ENCODE peak calls at places on chromosomes 12 and 14, in seven cellular contexts. One of them, this sample, is unnamed.

GRCh38 chr14:27995688-27996087 is 770.9 kb upstream of the FOXG1 start:
- DNase-seq in H1: no peak
- DNase-seq in lower lobe of right lung: no peak
- DNase-seq in astrocyte of the spinal cord: no peak
- DNase-seq in HFF-Myc: no peak
- DNase-seq in endodermal cell: no peak
- DNase-seq in choroid plexus epithelial cell: no peak
- DNase-seq in this sample: no peak

GRCh38 chr14:70905316-70905715 is 1.9 kb upstream of the PCNX1 start:
- DNase-seq in lower lobe of right lung: no peak
- DNase-seq in H1: no peak
- DNase-seq in choroid plexus epithelial cell: no peak
- DNase-seq in HFF-Myc: no peak
- DNase-seq in endodermal cell: no peak
- DNase-seq in astrocyte of the spinal cord: no peak
- DNase-seq in this sample: no peak

GRCh38 chr14:51534623-51535022 is 117.1 kb upstream of the FRMD6 start:
- DNase-seq in choroid plexus epithelial cell: peak
- DNase-seq in lower lobe of right lung: no peak
- DNase-seq in astrocyte of the spinal cord: no peak
- DNase-seq in HFF-Myc: no peak
- DNase-seq in endodermal cell: no peak
- DNase-seq in H1: no peak
- DNase-seq in this sample: no peak

GRCh38 chr12:44317651-44318126 is 481.8 kb downstream of the TMEM117 start:
- DNase-seq in lower lobe of right lung: no peak
- DNase-seq in astrocyte of the spinal cord: peak
- DNase-seq in choroid plexus epithelial cell: peak
- DNase-seq in endodermal cell: peak
- DNase-seq in HFF-Myc: peak
- DNase-seq in H1: no peak
- DNase-seq in this sample: peak

GRCh38 chr14:75315143-75315542 is 36.5 kb downstream of the FOS start:
- DNase-seq in astrocyte of the spinal cord: peak
- DNase-seq in H1: no peak
- DNase-seq in HFF-Myc: no peak
- DNase-seq in choroid plexus epithelial cell: peak
- DNase-seq in lower lobe of right lung: no peak
- DNase-seq in endodermal cell: no peak
- DNase-seq in this sample: no peak

GRCh38 chr12:9647825-9648700 is 21.4 kb upstream of the CLEC2D start:
- DNase-seq in astrocyte of the spinal cord: peak
- DNase-seq in HFF-Myc: no peak
- DNase-seq in endodermal cell: peak
- DNase-seq in H1: peak
- DNase-seq in choroid plexus epithelial cell: peak
- DNase-seq in lower lobe of right lung: peak
- DNase-seq in this sample: peak

GRCh38 chr14:89465894-89466293 is 48.9 kb upstream of the FOXN3 start:
- DNase-seq in astrocyte of the spinal cord: no peak
- DNase-seq in HFF-Myc: no peak
- DNase-seq in H1: no peak
- DNase-seq in lower lobe of right lung: no peak
- DNase-seq in choroid plexus epithelial cell: no peak
- DNase-seq in endodermal cell: no peak
- DNase-seq in this sample: no peak

GRCh38 chr14:53306267-53306721 is 153.2 kb upstream of the DDHD1 start:
- DNase-seq in H1: peak
- DNase-seq in choroid plexus epithelial cell: peak
- DNase-seq in astrocyte of the spinal cord: peak
- DNase-seq in endodermal cell: peak
- DNase-seq in lower lobe of right lung: no peak
- DNase-seq in HFF-Myc: no peak
- DNase-seq in this sample: peak

GRCh38 chr14:105641075-105641937 is 114.9 kb downstream of the TMEM121 start:
- DNase-seq in HFF-Myc: no peak
- DNase-seq in H1: no peak
- DNase-seq in choroid plexus epithelial cell: no peak
- DNase-seq in astrocyte of the spinal cord: no peak
- DNase-seq in lower lobe of right lung: no peak
- DNase-seq in endodermal cell: no peak
- DNase-seq in this sample: no peak

DNA sequence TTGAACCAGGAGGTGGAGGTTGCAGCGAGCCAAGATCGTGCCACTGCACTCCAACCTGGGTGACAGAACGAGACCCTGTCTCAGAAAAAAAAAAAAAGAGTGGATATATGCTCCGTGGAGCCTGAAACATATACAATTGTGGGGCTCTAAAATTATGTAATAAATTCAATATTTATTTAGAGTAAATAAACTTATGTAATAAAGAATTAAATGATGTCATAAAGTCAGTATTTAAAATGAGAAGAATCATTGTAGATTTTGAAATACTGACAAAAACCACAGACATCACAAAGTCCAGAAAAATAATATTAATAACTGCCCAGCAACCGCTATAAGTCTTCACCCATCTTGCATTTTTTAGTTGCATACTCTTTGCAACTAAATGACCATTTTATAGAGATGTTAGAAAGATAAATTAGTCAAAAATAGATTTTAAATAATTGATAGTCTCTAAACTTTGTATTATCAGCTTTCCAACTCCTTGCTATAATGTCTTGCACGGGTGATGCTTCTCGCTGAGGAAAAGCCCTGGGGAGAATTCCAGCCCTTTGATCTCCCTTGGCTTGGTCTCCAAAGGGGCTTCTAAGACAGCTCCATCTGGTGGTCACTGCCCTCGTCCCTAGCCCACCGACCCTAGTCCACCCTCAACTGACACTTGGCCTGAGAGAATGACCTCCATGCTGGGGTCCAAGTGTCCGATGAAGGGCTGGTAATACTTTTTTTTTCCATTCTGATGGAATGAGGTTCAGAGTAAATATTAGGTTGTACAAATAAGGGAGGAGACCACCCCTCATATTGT is 7.9 kb upstream of the TMBIM6 start:
- DNase-seq in HFF-Myc: no peak
- DNase-seq in astrocyte of the spinal cord: no peak
- DNase-seq in choroid plexus epithelial cell: no peak
- DNase-seq in endodermal cell: peak
- DNase-seq in H1: no peak
- DNase-seq in lower lobe of right lung: no peak
- DNase-seq in this sample: no peak
- TF ChIP-seq CTCF in HFF-Myc: no peak
- TF ChIP-seq CTCF in astrocyte of the spinal cord: no peak
- TF ChIP-seq CTCF in choroid plexus epithelial cell: no peak
- TF ChIP-seq CTCF in endodermal cell: peak
- TF ChIP-seq CTCF in H1: peak
- TF ChIP-seq CTCF in lower lobe of right lung: no peak
- TF ChIP-seq CTCF in this sample: no peak

DNA sequence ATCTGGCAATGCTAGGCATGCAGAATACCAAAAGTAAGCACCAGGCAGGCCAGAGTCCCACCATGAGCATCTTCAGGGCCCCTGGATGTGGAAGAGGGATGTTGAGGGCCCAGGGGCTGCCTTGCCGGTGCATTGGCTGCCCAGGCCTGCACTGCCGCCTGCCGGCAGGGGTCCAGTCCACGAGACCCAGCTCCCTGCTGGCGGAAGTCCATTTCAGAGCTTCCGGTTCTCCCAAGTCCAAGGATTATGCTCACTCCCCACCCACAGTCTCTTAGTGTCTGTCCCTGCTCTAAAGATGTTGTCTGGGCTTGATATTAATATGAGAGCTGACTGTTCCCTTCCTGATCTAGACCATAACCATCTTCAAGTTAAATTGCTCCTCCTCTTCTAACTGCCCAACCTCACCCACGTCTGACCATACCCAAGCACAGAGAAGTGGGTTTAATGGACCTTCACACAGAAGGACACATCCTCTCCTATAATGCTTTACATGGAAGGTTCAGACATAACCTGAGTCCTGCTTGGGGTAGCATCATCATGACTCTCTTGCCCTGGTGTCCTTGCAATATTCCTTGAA is 117.4 kb downstream of the DAD1 start:
- DNase-seq in HFF-Myc: no peak
- DNase-seq in lower lobe of right lung: peak
- DNase-seq in choroid plexus epithelial cell: peak
- DNase-seq in H1: peak
- DNase-seq in endodermal cell: peak
- DNase-seq in astrocyte of the spinal cord: peak
- DNase-seq in this sample: no peak
- TF ChIP-seq CTCF in HFF-Myc: peak
- TF ChIP-seq CTCF in lower lobe of right lung: peak
- TF ChIP-seq CTCF in choroid plexus epithelial cell: peak
- TF ChIP-seq CTCF in H1: peak
- TF ChIP-seq CTCF in endodermal cell: peak
- TF ChIP-seq CTCF in astrocyte of the spinal cord: peak
- TF ChIP-seq CTCF in this sample: no peak

GRCh38 chr14:60165547-60165876 is 314 bp upstream of the DHRS7 start:
- DNase-seq in astrocyte of the spinal cord: no peak
- DNase-seq in choroid plexus epithelial cell: no peak
- DNase-seq in H1: no peak
- DNase-seq in HFF-Myc: no peak
- DNase-seq in endodermal cell: no peak
- DNase-seq in lower lobe of right lung: no peak
- DNase-seq in this sample: no peak
- TF ChIP-seq CTCF in astrocyte of the spinal cord: no peak
- TF ChIP-seq CTCF in choroid plexus epithelial cell: no peak
- TF ChIP-seq CTCF in H1: no peak
- TF ChIP-seq CTCF in HFF-Myc: no peak
- TF ChIP-seq CTCF in endodermal cell: no peak
- TF ChIP-seq CTCF in lower lobe of right lung: no peak
- TF ChIP-seq CTCF in this sample: no peak

GRCh38 chr12:98294426-98294825 is 221.0 kb upstream of the TMPO start:
- DNase-seq in choroid plexus epithelial cell: no peak
- DNase-seq in H1: no peak
- DNase-seq in HFF-Myc: no peak
- DNase-seq in endodermal cell: no peak
- DNase-seq in astrocyte of the spinal cord: no peak
- DNase-seq in lower lobe of right lung: no peak
- DNase-seq in this sample: no peak

GRCh38 chr12:98295681-98296080 is 219.7 kb upstream of the TMPO start:
- DNase-seq in astrocyte of the spinal cord: peak
- DNase-seq in lower lobe of right lung: no peak
- DNase-seq in endodermal cell: no peak
- DNase-seq in H1: no peak
- DNase-seq in HFF-Myc: no peak
- DNase-seq in choroid plexus epithelial cell: no peak
- DNase-seq in this sample: no peak

GRCh38 chr12:98296462-98297079 is 218.8 kb upstream of the TMPO start:
- DNase-seq in endodermal cell: peak
- DNase-seq in lower lobe of right lung: no peak
- DNase-seq in H1: no peak
- DNase-seq in HFF-Myc: no peak
- DNase-seq in astrocyte of the spinal cord: no peak
- DNase-seq in choroid plexus epithelial cell: no peak
- DNase-seq in this sample: no peak

GRCh38 chr12:98291828-98292227 is 223.6 kb upstream of the TMPO start:
- DNase-seq in HFF-Myc: no peak
- DNase-seq in choroid plexus epithelial cell: no peak
- DNase-seq in lower lobe of right lung: no peak
- DNase-seq in endodermal cell: peak
- DNase-seq in H1: no peak
- DNase-seq in astrocyte of the spinal cord: no peak
- DNase-seq in this sample: no peak

GRCh38 chr12:98297557-98297956 is 217.8 kb upstream of the TMPO start:
- DNase-seq in choroid plexus epithelial cell: no peak
- DNase-seq in lower lobe of right lung: no peak
- DNase-seq in H1: no peak
- DNase-seq in endodermal cell: no peak
- DNase-seq in HFF-Myc: no peak
- DNase-seq in astrocyte of the spinal cord: no peak
- DNase-seq in this sample: no peak
- TF ChIP-seq CTCF in choroid plexus epithelial cell: no peak
- TF ChIP-seq CTCF in lower lobe of right lung: no peak
- TF ChIP-seq CTCF in H1: no peak
- TF ChIP-seq CTCF in endodermal cell: no peak
- TF ChIP-seq CTCF in HFF-Myc: no peak
- TF ChIP-seq CTCF in astrocyte of the spinal cord: no peak
- TF ChIP-seq CTCF in this sample: no peak

DNA sequence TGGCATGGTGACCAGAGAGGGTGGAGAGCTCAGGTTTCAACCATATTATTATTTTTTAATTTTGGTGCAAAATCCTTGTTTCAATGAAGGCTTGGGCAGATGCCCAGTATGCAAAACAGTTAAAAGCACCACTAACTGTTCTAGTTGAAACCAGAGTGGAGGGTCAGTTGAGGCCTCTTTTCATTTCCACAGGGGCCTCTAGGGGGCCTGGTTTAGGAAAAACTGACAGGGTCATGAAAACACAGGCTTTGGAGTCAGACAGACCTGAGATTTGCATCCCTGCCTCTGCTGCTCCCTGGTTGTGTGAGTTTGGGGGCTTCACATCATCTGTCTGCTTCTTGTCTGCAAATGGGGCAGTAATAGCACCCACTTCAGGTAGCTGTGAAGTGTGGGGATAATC is 3.3 kb upstream of the RPH3A start:
- DNase-seq in choroid plexus epithelial cell: no peak
- DNase-seq in H1: no peak
- DNase-seq in endodermal cell: no peak
- DNase-seq in lower lobe of right lung: no peak
- DNase-seq in astrocyte of the spinal cord: no peak
- DNase-seq in HFF-Myc: no peak
- DNase-seq in this sample: no peak
- TF ChIP-seq CTCF in choroid plexus epithelial cell: no peak
- TF ChIP-seq CTCF in H1: peak
- TF ChIP-seq CTCF in endodermal cell: peak
- TF ChIP-seq CTCF in lower lobe of right lung: no peak
- TF ChIP-seq CTCF in astrocyte of the spinal cord: no peak
- TF ChIP-seq CTCF in HFF-Myc: no peak
- TF ChIP-seq CTCF in this sample: no peak

This sample was measured in activated CD8-positive, alpha-beta T cell treated with anti-CD3 and anti-CD28 coated beads for 36 hours.